ENCODE peak calls at places on chromosomes 11 and 22, in five cellular contexts. M is stomach, S is WTC11, U is GM04504, T is progenitor cell of endocrine pancreas. P is an unnamed sample.
A peak's percentile ranks its signal among the peaks of the same experiment; 100 is the strongest.

GRCh38 chr22:22870577-22871398 is 16.8 kb upstream of the IGLL5 start:
- DNase-seq in M (no peak), T (no peak), S (no peak), U (no peak), P (no peak)

GRCh38 chr11:316891-317291 is 3.1 kb downstream of the IFITM1 start:
- DNase-seq in S (no peak), T (no peak), M (no peak), U (no peak), P (no peak)

GRCh38 chr11:75101424-75102128 is 4.9 kb upstream of the OR2AT4 start:
- DNase-seq in M (no peak), S (no peak), U (no peak), T (no peak), P (no peak)

GRCh38 chr11:16993495-16993894 is 20.7 kb downstream of the PLEKHA7 start:
- DNase-seq in S (no peak), U (no peak), M (no peak), T (no peak), P (no peak)

GRCh38 chr22:19035474-19036228 is 86.6 kb downstream of the DGCR2 start:
- DNase-seq in M (peak; percentile 23), S (peak; percentile 72), T (no peak), U (no peak), P (no peak)

GRCh38 chr11:8683115-8683807 is 669 bp downstream of the RPL27A start:
- DNase-seq in T (peak; percentile 16), U (no peak), S (no peak), M (no peak), P (no peak)

GRCh38 chr11:70483077-70483861 is 84.9 kb downstream of the CTTN start:
- DNase-seq in T (no peak), U (no peak), S (no peak), M (peak; percentile 39), P (peak; percentile 54)

GRCh38 chr11:103844327-103845215 is 191.9 kb upstream of the DDI1 start:
- DNase-seq in M (no peak), T (no peak), U (no peak), S (no peak), P (no peak)

GRCh38 chr22:46542011-46542985 is 4.9 kb upstream of the CELSR1 start:
- DNase-seq in S (peak; percentile 90), T (peak; percentile 70), M (peak; percentile 80), U (no peak), P (peak; percentile 88)

GRCh38 chr11:36027731-36028130 is 83.9 kb downstream of the LDLRAD3 start:
- DNase-seq in S (no peak), U (no peak), T (no peak), M (no peak), P (no peak)

GRCh38 chr22:19885841-19886592 is 31.3 kb upstream of the GNB1L start:
- DNase-seq in M (no peak), T (no peak), U (no peak), S (peak; percentile 7), P (no peak)

GRCh38 chr11:14967581-14968214 is 4.5 kb downstream of the CALCA start:
- DNase-seq in T (no peak), S (no peak), M (no peak), U (no peak), P (no peak)

GRCh38 chr11:30326114-30326783 is 3.3 kb downstream of the ARL14EP start:
- DNase-seq in S (no peak), U (no peak), T (no peak), M (no peak), P (no peak)

GRCh38 chr11:80023416-80023815 is 582.6 kb upstream of the TENM4 start:
- DNase-seq in M (no peak), U (no peak), T (no peak), S (no peak), P (no peak)

GRCh38 chr22:44211256-44211945 is 30.7 kb downstream of the PARVG start:
- DNase-seq in M (no peak), S (no peak), U (no peak), T (no peak), P (no peak)

GRCh38 chr11:31802609-31802989 is 8.5 kb downstream of the PAX6 start:
- DNase-seq in S (peak; percentile 60), T (no peak), M (no peak), U (no peak), P (peak; percentile 6)

GRCh38 chr11:30960387-30960992 is 374.3 kb upstream of the MPPED2 start:
- DNase-seq in M (no peak), S (no peak), T (no peak), U (peak; percentile 6), P (no peak)

GRCh38 chr11:75513250-75513649 is 12.5 kb downstream of the GDPD5 start:
- DNase-seq in U (no peak), T (no peak), M (no peak), S (no peak), P (no peak)

GRCh38 chr11:73974611-73975478 is 7.8 kb downstream of the UCP2 start:
- DNase-seq in U (no peak), M (no peak), T (no peak), S (no peak), P (no peak)

GRCh38 chr22:17770180-17771077 is 3.8 kb downstream of the BID start:
- DNase-seq in T (no peak), M (no peak), S (no peak), U (no peak), P (no peak)

GRCh38 chr11:85725510-85726258 is 39.7 kb upstream of the CCDC89 start:
- DNase-seq in T (no peak), S (no peak), U (peak; percentile 85), M (no peak), P (no peak)

GRCh38 chr11:20451568-20451967 is 64.1 kb downstream of the PRMT3 start:
- DNase-seq in M (no peak), U (peak; percentile 11), T (no peak), S (no peak), P (no peak)

GRCh38 chr11:2095542-2095941 is 43.6 kb downstream of the IGF2 start:
- DNase-seq in U (no peak), M (no peak), S (no peak), T (no peak), P (no peak)

GRCh38 chr11:89489930-89490329 is 1.2 kb downstream of the NOX4 start:
- DNase-seq in S (no peak), T (no peak), U (no peak), M (no peak), P (no peak)

GRCh38 chr22:18994780-18995711 is 59.0 kb upstream of the PRODH start:
- DNase-seq in S (no peak), M (no peak), U (no peak), T (no peak), P (no peak)

GRCh38 chr22:50171319-50171964 is 911 bp downstream of the PANX2 start:
- DNase-seq in S (no peak), M (no peak), T (no peak), U (no peak), P (no peak)

GRCh38 chr11:35412285-35412684 is 7.1 kb downstream of the SLC1A2 start:
- DNase-seq in M (no peak), T (no peak), S (no peak), U (no peak), P (no peak)

GRCh38 chr11:126339073-126339865 is 16.2 kb upstream of the ST3GAL4 start:
- DNase-seq in S (no peak), U (no peak), T (no peak), M (no peak), P (no peak)

GRCh38 chr11:120132645-120133185 is 5.2 kb downstream of the TRIM29 start:
- DNase-seq in S (no peak), U (no peak), M (no peak), T (no peak), P (no peak)

GRCh38 chr11:75330279-75330678 is 21.2 kb downstream of the ARRB1 start:
- DNase-seq in T (no peak), U (no peak), S (no peak), M (peak; percentile 65), P (no peak)

GRCh38 chr11:101429708-101430107 is 154.1 kb downstream of the TRPC6 start:
- DNase-seq in T (no peak), U (no peak), M (no peak), S (no peak), P (no peak)

GRCh38 chr22:47192651-47193437 is 430.4 kb downstream of the TBC1D22A start:
- DNase-seq in M (peak; percentile 25), S (peak; percentile 47), U (no peak), T (no peak), P (no peak)